ENCODE peak calls at places on chromosomes 2 and 18, in ten cellular contexts. Y is Peyer's patch; F is AG20443; V is B cell; M is activated CD4-positive, alpha-beta T cell treated with anti-CD3 and anti-CD28 coated beads for 48 hours; P is activated T-helper 1 cell treated with anti-CD3 and anti-CD28 coated beads, Interleukin-2, amount 50 U/mL, for 16 hours; C is NCI-H524; R is endothelial cell; H is Right ventricle myocardium superior; G is AG10803. T is an unnamed sample.

GRCh38 chr18:58135170-58135569 is 91.1 kb downstream of the NEDD4L start:
- DNase-seq in C (no peak), V (no peak), F (peak), M (no peak), P (no peak), R (no peak), Y (no peak), G (peak), H (no peak), T (peak)

GRCh38 chr2:207223051-207223450 is 57.3 kb upstream of the KLF7 start:
- DNase-seq in C (no peak), Y (no peak), V (no peak), F (peak), P (no peak), G (peak), H (no peak), M (peak), R (no peak), T (peak)

GRCh38 chr2:102052367-102052764 is 60.6 kb downstream of the IL1R2 start:
- DNase-seq in H (no peak), M (no peak), Y (no peak), C (no peak), R (no peak), V (no peak), P (no peak), F (no peak), G (no peak), T (no peak)

GRCh38 chr2:58921676-58922075 is 680.6 kb upstream of the FANCL start:
- DNase-seq in M (no peak), R (no peak), Y (no peak), P (no peak), F (peak), H (no peak), C (no peak), V (no peak), G (peak), T (no peak)

GRCh38 chr2:195342105-195342504 is 314.9 kb upstream of the SLC39A10 start:
- DNase-seq in R (no peak), M (no peak), V (no peak), G (no peak), P (no peak), F (no peak), H (no peak), C (no peak), Y (no peak), T (no peak)

GRCh38 chr2:240166761-240167587 is 26.5 kb upstream of the OTOS start:
- DNase-seq in F (no peak), M (no peak), Y (no peak), G (no peak), V (no peak), H (no peak), R (no peak), C (no peak), P (no peak), T (peak)

GRCh38 chr2:233031556-233032500 is 644 bp upstream of the NEU2 start:
- DNase-seq in P (no peak), R (no peak), Y (no peak), M (no peak), G (peak), H (no peak), C (no peak), F (no peak), V (no peak), T (no peak)

GRCh38 chr2:197939787-197940186 is 135.4 kb downstream of the PLCL1 start:
- DNase-seq in H (no peak), V (no peak), C (no peak), Y (no peak), R (no peak), G (no peak), P (no peak), M (no peak), F (no peak), T (no peak)

GRCh38 chr18:58756596-58757240 is 85.5 kb downstream of the MALT1 start:
- DNase-seq in G (no peak), C (no peak), V (no peak), P (no peak), Y (no peak), F (no peak), M (no peak), R (no peak), H (no peak), T (peak)

GRCh38 chr18:76565238-76566173 is 70.5 kb upstream of the ZNF516 start:
- DNase-seq in V (no peak), P (no peak), Y (no peak), R (peak), H (peak), C (peak), M (no peak), G (peak), F (peak), T (peak)

GRCh38 chr2:12675352-12675795 is 41.4 kb upstream of the TRIB2 start:
- DNase-seq in C (no peak), V (no peak), Y (no peak), F (peak), M (no peak), H (no peak), R (no peak), P (no peak), G (no peak), T (no peak)

GRCh38 chr2:119012345-119013301 is 70.6 kb downstream of the MARCO start:
- DNase-seq in Y (no peak), F (no peak), C (no peak), G (no peak), H (no peak), V (no peak), R (peak), P (no peak), M (no peak), T (no peak)

GRCh38 chr18:74413811-74414210 is 43.3 kb downstream of the DIPK1C start:
- DNase-seq in P (no peak), H (no peak), R (no peak), G (no peak), Y (no peak), F (no peak), C (no peak), V (no peak), M (no peak), T (no peak)

GRCh38 chr18:36035253-36035652 is 32.1 kb downstream of the RPRD1A start:
- DNase-seq in G (peak), H (no peak), P (no peak), C (no peak), M (no peak), V (no peak), F (no peak), R (no peak), Y (no peak), T (no peak)

GRCh38 chr18:46706968-46707367 is 49.9 kb downstream of the ST8SIA5 start:
- DNase-seq in Y (no peak), F (no peak), C (no peak), P (no peak), M (no peak), H (no peak), G (no peak), V (no peak), R (no peak), T (no peak)

GRCh38 chr2:219446101-219446504 is 11.5 kb downstream of the SPEG start:
- DNase-seq in V (no peak), P (no peak), H (peak), M (no peak), G (peak), R (peak), Y (no peak), F (peak), C (peak), T (peak)

GRCh38 chr2:223731503-223731902 is 105.9 kb downstream of the AP1S3 start:
- DNase-seq in Y (no peak), G (no peak), P (no peak), F (no peak), C (no peak), R (no peak), H (no peak), V (no peak), M (no peak), T (peak)

GRCh38 chr2:17899871-17900270 is 21.4 kb downstream of the KCNS3 start:
- DNase-seq in C (no peak), P (no peak), G (no peak), R (no peak), Y (no peak), M (no peak), H (no peak), V (no peak), F (no peak), T (no peak)

GRCh38 chr2:160063895-160064577 is 1.6 kb upstream of the PLA2R1 start:
- DNase-seq in M (no peak), H (no peak), R (no peak), P (no peak), G (no peak), V (no peak), C (no peak), F (no peak), Y (no peak), T (no peak)

GRCh38 chr2:71531522-71532047 is 78.2 kb downstream of the DYSF start:
- DNase-seq in V (no peak), C (no peak), P (no peak), M (peak), F (no peak), Y (no peak), R (no peak), H (no peak), G (peak), T (no peak)

GRCh38 chr2:171320208-171320621 is 113.6 kb downstream of the METTL8 start:
- DNase-seq in H (no peak), Y (no peak), G (no peak), P (no peak), R (no peak), C (no peak), M (no peak), V (no peak), F (no peak), T (no peak)

GRCh38 chr2:44944102-44944951 is 2.8 kb downstream of the SIX3 start:
- DNase-seq in M (no peak), Y (no peak), G (no peak), H (no peak), R (no peak), F (no peak), C (no peak), V (peak), P (no peak), T (peak)

GRCh38 chr2:150569761-150570160 is 82.3 kb upstream of the RND3 start:
- DNase-seq in C (no peak), H (no peak), Y (no peak), P (no peak), V (no peak), R (no peak), M (no peak), G (no peak), F (no peak), T (peak)